ENCODE peak calls at places on chromosomes 3 and 15, in eight cellular contexts. One of them, this sample, is unnamed.
A peak's percentile ranks its signal among the peaks of the same experiment; 100 is the strongest.

GRCh38 chr3:103499132-103499885 is 1064.5 kb downstream of the ZPLD1 start:
- DNase-seq in small intestine: no peak
- DNase-seq in heart right ventricle: no peak
- DNase-seq in IMR-90: peak; percentile 66
- DNase-seq in left ventricle myocardium inferior: no peak
- DNase-seq in hepatocyte: no peak
- DNase-seq in OCI-LY7: no peak
- DNase-seq in Peyer's patch: no peak
- DNase-seq in this sample: no peak

GRCh38 chr3:146968204-146968651 is 363.1 kb upstream of the PLSCR5 start:
- DNase-seq in small intestine: no peak
- DNase-seq in heart right ventricle: no peak
- DNase-seq in IMR-90: peak; percentile 80
- DNase-seq in left ventricle myocardium inferior: no peak
- DNase-seq in hepatocyte: no peak
- DNase-seq in OCI-LY7: no peak
- DNase-seq in Peyer's patch: no peak
- DNase-seq in this sample: no peak

GRCh38 chr3:172285844-172286243 is 162.4 kb downstream of the GHSR start:
- DNase-seq in small intestine: no peak
- DNase-seq in heart right ventricle: no peak
- DNase-seq in IMR-90: peak; percentile 70
- DNase-seq in left ventricle myocardium inferior: no peak
- DNase-seq in hepatocyte: no peak
- DNase-seq in OCI-LY7: no peak
- DNase-seq in Peyer's patch: no peak
- DNase-seq in this sample: no peak

GRCh38 chr3:65778966-65779365 is 259.8 kb downstream of the MAGI1 start:
- DNase-seq in small intestine: no peak
- DNase-seq in heart right ventricle: no peak
- DNase-seq in IMR-90: peak; percentile 18
- DNase-seq in left ventricle myocardium inferior: no peak
- DNase-seq in hepatocyte: no peak
- DNase-seq in OCI-LY7: no peak
- DNase-seq in Peyer's patch: no peak
- DNase-seq in this sample: no peak

GRCh38 chr3:171439996-171440395 is 20.2 kb downstream of the TNIK start:
- DNase-seq in small intestine: no peak
- DNase-seq in heart right ventricle: no peak
- DNase-seq in IMR-90: peak; percentile 49
- DNase-seq in left ventricle myocardium inferior: no peak
- DNase-seq in hepatocyte: no peak
- DNase-seq in OCI-LY7: no peak
- DNase-seq in Peyer's patch: no peak
- DNase-seq in this sample: no peak

GRCh38 chr3:37987751-37988179 is 2.8 kb upstream of the VILL start:
- DNase-seq in small intestine: peak; percentile 86
- DNase-seq in heart right ventricle: no peak
- DNase-seq in IMR-90: peak; percentile 30
- DNase-seq in left ventricle myocardium inferior: no peak
- DNase-seq in hepatocyte: peak; percentile 65
- DNase-seq in OCI-LY7: no peak
- DNase-seq in Peyer's patch: peak; percentile 80
- DNase-seq in this sample: no peak

GRCh38 chr3:24640330-24640877 is 145.8 kb upstream of the THRB start:
- DNase-seq in small intestine: peak; percentile 56
- DNase-seq in heart right ventricle: no peak
- DNase-seq in IMR-90: no peak
- DNase-seq in left ventricle myocardium inferior: no peak
- DNase-seq in hepatocyte: peak; percentile 55
- DNase-seq in OCI-LY7: no peak
- DNase-seq in Peyer's patch: no peak
- DNase-seq in this sample: no peak

GRCh38 chr15:68387288-68388143 is 44.4 kb downstream of the ITGA11 start:
- DNase-seq in small intestine: no peak
- DNase-seq in heart right ventricle: peak; percentile 0
- DNase-seq in IMR-90: peak; percentile 78
- DNase-seq in left ventricle myocardium inferior: no peak
- DNase-seq in hepatocyte: no peak
- DNase-seq in OCI-LY7: no peak
- DNase-seq in Peyer's patch: no peak
- DNase-seq in this sample: no peak

GRCh38 chr15:44584162-44584749 is 47.3 kb downstream of the EIF3J start:
- DNase-seq in small intestine: peak; percentile 55
- DNase-seq in heart right ventricle: no peak
- DNase-seq in IMR-90: no peak
- DNase-seq in left ventricle myocardium inferior: no peak
- DNase-seq in hepatocyte: peak; percentile 17
- DNase-seq in OCI-LY7: peak; percentile 64
- DNase-seq in Peyer's patch: peak; percentile 64
- DNase-seq in this sample: no peak

GRCh38 chr3:10192953-10193691 is 28.4 kb downstream of the IRAK2 start:
- DNase-seq in small intestine: no peak
- DNase-seq in heart right ventricle: no peak
- DNase-seq in IMR-90: peak; percentile 96
- DNase-seq in left ventricle myocardium inferior: no peak
- DNase-seq in hepatocyte: peak; percentile 39
- DNase-seq in OCI-LY7: peak; percentile 89
- DNase-seq in Peyer's patch: no peak
- DNase-seq in this sample: no peak

GRCh38 chr3:189144645-189145044 is 27.1 kb upstream of the TPRG1 start:
- DNase-seq in small intestine: peak; percentile 69
- DNase-seq in heart right ventricle: no peak
- DNase-seq in IMR-90: peak; percentile 23
- DNase-seq in left ventricle myocardium inferior: no peak
- DNase-seq in hepatocyte: peak; percentile 31
- DNase-seq in OCI-LY7: peak; percentile 17
- DNase-seq in Peyer's patch: no peak
- DNase-seq in this sample: peak; percentile 26

GRCh38 chr15:100718075-100718980 is 115.9 kb downstream of the ASB7 start:
- DNase-seq in small intestine: peak; percentile 51
- DNase-seq in heart right ventricle: peak; percentile 2
- DNase-seq in IMR-90: no peak
- DNase-seq in left ventricle myocardium inferior: no peak
- DNase-seq in hepatocyte: no peak
- DNase-seq in OCI-LY7: no peak
- DNase-seq in Peyer's patch: no peak
- DNase-seq in this sample: peak; percentile 3

GRCh38 chr15:90420488-90420850 is 32.4 kb downstream of the IQGAP1 start:
- DNase-seq in small intestine: no peak
- DNase-seq in heart right ventricle: no peak
- DNase-seq in IMR-90: no peak
- DNase-seq in left ventricle myocardium inferior: no peak
- DNase-seq in hepatocyte: no peak
- DNase-seq in OCI-LY7: no peak
- DNase-seq in Peyer's patch: no peak
- DNase-seq in this sample: no peak

GRCh38 chr3:30455840-30456239 is 150.6 kb upstream of the TGFBR2 start:
- DNase-seq in small intestine: no peak
- DNase-seq in heart right ventricle: no peak
- DNase-seq in IMR-90: no peak
- DNase-seq in left ventricle myocardium inferior: peak; percentile 35
- DNase-seq in hepatocyte: no peak
- DNase-seq in OCI-LY7: no peak
- DNase-seq in Peyer's patch: no peak
- DNase-seq in this sample: peak; percentile 54

GRCh38 chr3:123749716-123750115 is 134.4 kb downstream of the MYLK start:
- DNase-seq in small intestine: no peak
- DNase-seq in heart right ventricle: no peak
- DNase-seq in IMR-90: peak; percentile 95
- DNase-seq in left ventricle myocardium inferior: no peak
- DNase-seq in hepatocyte: no peak
- DNase-seq in OCI-LY7: no peak
- DNase-seq in Peyer's patch: no peak
- DNase-seq in this sample: no peak

GRCh38 chr3:138947303-138948121 is 495 bp downstream of the FOXL2NB start:
- DNase-seq in small intestine: no peak
- DNase-seq in heart right ventricle: no peak
- DNase-seq in IMR-90: no peak
- DNase-seq in left ventricle myocardium inferior: no peak
- DNase-seq in hepatocyte: no peak
- DNase-seq in OCI-LY7: no peak
- DNase-seq in Peyer's patch: no peak
- DNase-seq in this sample: no peak

GRCh38 chr15:100140527-100141303 is 201.1 kb downstream of the ADAMTS17 start:
- DNase-seq in small intestine: no peak
- DNase-seq in heart right ventricle: no peak
- DNase-seq in IMR-90: no peak
- DNase-seq in left ventricle myocardium inferior: no peak
- DNase-seq in hepatocyte: no peak
- DNase-seq in OCI-LY7: no peak
- DNase-seq in Peyer's patch: no peak
- DNase-seq in this sample: no peak

GRCh38 chr15:66233487-66234415 is 19.8 kb downstream of the MEGF11 start:
- DNase-seq in small intestine: no peak
- DNase-seq in heart right ventricle: no peak
- DNase-seq in IMR-90: no peak
- DNase-seq in left ventricle myocardium inferior: no peak
- DNase-seq in hepatocyte: no peak
- DNase-seq in OCI-LY7: peak; percentile 33
- DNase-seq in Peyer's patch: no peak
- DNase-seq in this sample: no peak

GRCh38 chr15:89494941-89495637 is 1.3 kb downstream of the RHCG start:
- DNase-seq in small intestine: no peak
- DNase-seq in heart right ventricle: no peak
- DNase-seq in IMR-90: no peak
- DNase-seq in left ventricle myocardium inferior: no peak
- DNase-seq in hepatocyte: no peak
- DNase-seq in OCI-LY7: peak; percentile 23
- DNase-seq in Peyer's patch: no peak
- DNase-seq in this sample: no peak

GRCh38 chr3:143001034-143001368 is 369 bp upstream of the U2SURP start:
- DNase-seq in small intestine: no peak
- DNase-seq in heart right ventricle: no peak
- DNase-seq in IMR-90: no peak
- DNase-seq in left ventricle myocardium inferior: peak; percentile 63
- DNase-seq in hepatocyte: no peak
- DNase-seq in OCI-LY7: peak; percentile 80
- DNase-seq in Peyer's patch: no peak
- DNase-seq in this sample: peak; percentile 17

GRCh38 chr15:78104566-78105500 is 12.5 kb downstream of the SH2D7 start:
- DNase-seq in small intestine: peak; percentile 29
- DNase-seq in heart right ventricle: no peak
- DNase-seq in IMR-90: no peak
- DNase-seq in left ventricle myocardium inferior: no peak
- DNase-seq in hepatocyte: no peak
- DNase-seq in OCI-LY7: no peak
- DNase-seq in Peyer's patch: no peak
- DNase-seq in this sample: no peak

GRCh38 chr3:46396129-46396528 is 10.7 kb downstream of the CCR5AS start:
- DNase-seq in small intestine: no peak
- DNase-seq in heart right ventricle: no peak
- DNase-seq in IMR-90: no peak
- DNase-seq in left ventricle myocardium inferior: no peak
- DNase-seq in hepatocyte: no peak
- DNase-seq in OCI-LY7: no peak
- DNase-seq in Peyer's patch: no peak
- DNase-seq in this sample: no peak

GRCh38 chr3:49173116-49173791 is 1.9 kb downstream of the KLHDC8B start:
- DNase-seq in small intestine: peak; percentile 34
- DNase-seq in heart right ventricle: peak; percentile 87
- DNase-seq in IMR-90: no peak
- DNase-seq in left ventricle myocardium inferior: peak; percentile 73
- DNase-seq in hepatocyte: peak; percentile 85
- DNase-seq in OCI-LY7: no peak
- DNase-seq in Peyer's patch: no peak
- DNase-seq in this sample: no peak

GRCh38 chr3:144200004-144200403 is 228.4 kb downstream of the DIPK2A start:
- DNase-seq in small intestine: no peak
- DNase-seq in heart right ventricle: no peak
- DNase-seq in IMR-90: peak; percentile 1
- DNase-seq in left ventricle myocardium inferior: no peak
- DNase-seq in hepatocyte: no peak
- DNase-seq in OCI-LY7: no peak
- DNase-seq in Peyer's patch: no peak
- DNase-seq in this sample: no peak
- H3K4me1 ChIP-seq in small intestine: no peaks in the 10 kb centered on the region
- H3K4me1 ChIP-seq in heart right ventricle: no peaks in the 10 kb centered on the region
- H3K4me1 ChIP-seq in IMR-90: no peaks in the 10 kb centered on the region
- H3K4me1 ChIP-seq in left ventricle myocardium inferior: no peaks in the 10 kb centered on the region
- H3K4me1 ChIP-seq in hepatocyte: no peaks in the 10 kb centered on the region
- H3K4me1 ChIP-seq in OCI-LY7: no peaks in the 10 kb centered on the region
- H3K4me1 ChIP-seq in Peyer's patch: no peaks in the 10 kb centered on the region
- H3K4me1 ChIP-seq in this sample: no peaks in the 10 kb centered on the region

GRCh38 chr3:58350627-58351013 is 17.9 kb downstream of the PXK start:
- DNase-seq in small intestine: no peak
- DNase-seq in heart right ventricle: no peak
- DNase-seq in IMR-90: peak; percentile 72
- DNase-seq in left ventricle myocardium inferior: no peak
- DNase-seq in hepatocyte: no peak
- DNase-seq in OCI-LY7: no peak
- DNase-seq in Peyer's patch: no peak
- DNase-seq in this sample: no peak
- H3K4me1 ChIP-seq in small intestine: peaks cover 4% of the 10 kb centered on the region
- H3K4me1 ChIP-seq in heart right ventricle: peaks cover 31% of the 10 kb centered on the region
- H3K4me1 ChIP-seq in IMR-90: peaks cover 11% of the 10 kb centered on the region
- H3K4me1 ChIP-seq in left ventricle myocardium inferior: peaks cover 29% of the 10 kb centered on the region
- H3K4me1 ChIP-seq in hepatocyte: peaks cover 10% of the 10 kb centered on the region
- H3K4me1 ChIP-seq in OCI-LY7: peaks cover 98% of the 10 kb centered on the region
- H3K4me1 ChIP-seq in Peyer's patch: peaks cover 6% of the 10 kb centered on the region
- H3K4me1 ChIP-seq in this sample: no peaks in the 10 kb centered on the region

GRCh38 chr15:74545061-74545460 is 4.0 kb downstream of the ARID3B start:
- DNase-seq in small intestine: no peak
- DNase-seq in heart right ventricle: no peak
- DNase-seq in IMR-90: peak; percentile 37
- DNase-seq in left ventricle myocardium inferior: no peak
- DNase-seq in hepatocyte: no peak
- DNase-seq in OCI-LY7: no peak
- DNase-seq in Peyer's patch: no peak
- DNase-seq in this sample: no peak
- H3K4me1 ChIP-seq in small intestine: peaks cover 4% of the 10 kb centered on the region
- H3K4me1 ChIP-seq in heart right ventricle: peaks cover 45% of the 10 kb centered on the region
- H3K4me1 ChIP-seq in IMR-90: peaks cover 4% of the 10 kb centered on the region
- H3K4me1 ChIP-seq in left ventricle myocardium inferior: peaks cover 60% of the 10 kb centered on the region
- H3K4me1 ChIP-seq in hepatocyte: peaks cover 24% of the 10 kb centered on the region
- H3K4me1 ChIP-seq in OCI-LY7: peaks cover 25% of the 10 kb centered on the region
- H3K4me1 ChIP-seq in Peyer's patch: peaks cover 6% of the 10 kb centered on the region
- H3K4me1 ChIP-seq in this sample: peaks cover 40% of the 10 kb centered on the region

DNA sequence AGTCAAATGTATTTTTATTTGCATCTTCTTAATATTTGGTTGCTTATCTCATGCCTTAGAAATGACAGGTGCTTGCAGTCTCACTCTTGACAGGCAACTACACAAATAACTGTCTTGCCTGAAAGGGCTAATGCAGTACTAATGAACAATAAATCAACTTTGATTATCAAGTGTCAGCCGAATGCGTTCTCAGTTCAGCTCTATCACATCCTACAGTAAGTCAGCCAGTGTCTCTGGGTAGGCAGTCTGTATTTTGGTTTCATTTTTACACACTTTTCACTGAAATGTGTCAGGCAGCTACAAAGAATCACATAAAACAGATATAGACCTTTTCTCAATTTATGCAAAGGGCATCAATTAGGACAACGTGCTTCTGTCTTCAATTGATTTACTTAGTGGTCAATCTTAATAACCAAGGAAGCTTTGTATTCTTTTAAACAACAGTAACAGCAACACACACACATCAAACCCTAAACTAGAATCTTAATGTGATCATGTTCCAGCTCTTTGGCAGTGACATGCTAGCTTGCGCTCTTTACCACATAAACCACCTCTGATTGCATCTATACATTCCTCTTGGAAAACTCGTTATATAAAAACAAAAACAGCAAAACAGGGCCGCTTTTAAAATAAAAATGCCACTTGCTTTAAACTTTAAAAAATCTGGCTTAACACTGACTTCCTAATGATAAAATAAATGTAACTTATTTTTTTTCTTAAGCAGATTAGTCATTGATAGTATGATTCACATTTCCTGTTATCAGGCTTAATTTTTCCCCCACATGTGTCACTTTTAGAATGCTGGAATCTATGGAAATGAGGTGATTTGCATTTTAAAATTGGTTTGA is 520.4 kb downstream of the FOXP1 start:
- DNase-seq in small intestine: peak; percentile 58
- DNase-seq in heart right ventricle: no peak
- DNase-seq in IMR-90: peak; percentile 65
- DNase-seq in left ventricle myocardium inferior: no peak
- DNase-seq in hepatocyte: no peak
- DNase-seq in OCI-LY7: no peak
- DNase-seq in Peyer's patch: no peak
- DNase-seq in this sample: no peak
- H3K4me1 ChIP-seq in small intestine: peaks cover 2% of the 10 kb centered on the region
- H3K4me1 ChIP-seq in heart right ventricle: peaks cover 65% of the 10 kb centered on the region
- H3K4me1 ChIP-seq in IMR-90: peaks cover 11% of the 10 kb centered on the region
- H3K4me1 ChIP-seq in left ventricle myocardium inferior: peaks cover 89% of the 10 kb centered on the region
- H3K4me1 ChIP-seq in hepatocyte: peaks cover 38% of the 10 kb centered on the region
- H3K4me1 ChIP-seq in OCI-LY7: peaks cover 62% of the 10 kb centered on the region
- H3K4me1 ChIP-seq in Peyer's patch: peaks cover 39% of the 10 kb centered on the region
- H3K4me1 ChIP-seq in this sample: peaks cover 76% of the 10 kb centered on the region